ENCODE peak calls at places on chromosomes 11 and 22, in five cellular contexts. P is ovary, V is Peyer's patch, X is A549, T is body of pancreas. U is an unnamed sample.

GRCh38 chr11:73047773-73048371 is 94.2 kb downstream of the FCHSD2 start:
- DNase-seq in X (no peak), P (no peak), T (no peak), V (no peak), U (no peak)

GRCh38 chr11:134559617-134559992 is 147.6 kb upstream of the B3GAT1 start:
- DNase-seq in P (no peak), T (no peak), V (no peak), X (no peak), U (peak; percentile 87)

GRCh38 chr11:132284048-132284447 is 913.6 kb downstream of the NTM start:
- DNase-seq in T (no peak), V (no peak), P (no peak), X (no peak), U (no peak)

GRCh38 chr11:6022954-6023353 is 7.6 kb downstream of the OR56A1 start:
- DNase-seq in X (peak; percentile 13), P (no peak), T (no peak), V (no peak), U (no peak)

GRCh38 chr11:10263929-10264328 is 30.1 kb downstream of the SBF2 start:
- DNase-seq in V (no peak), P (no peak), T (no peak), X (no peak), U (no peak)

GRCh38 chr11:125110506-125110905 is 920 bp downstream of the TMEM218 start:
- DNase-seq in V (no peak), P (no peak), X (no peak), T (no peak), U (no peak)

GRCh38 chr11:12212821-12213185 is 102.4 kb downstream of the MICAL2 start:
- DNase-seq in V (no peak), P (no peak), T (no peak), X (no peak), U (no peak)

GRCh38 chr22:18056161-18056666 is 21.6 kb upstream of the PEX26 start:
- DNase-seq in P (no peak), V (peak; percentile 77), X (no peak), T (peak; percentile 22), U (no peak)

GRCh38 chr22:49968313-49968830 is 7.8 kb downstream of the PIM3 start:
- DNase-seq in V (peak; percentile 49), P (peak; percentile 43), T (peak; percentile 27), X (no peak), U (no peak)

GRCh38 chr11:71996517-71996916 is 2.2 kb upstream of the IL18BP start:
- DNase-seq in X (no peak), T (no peak), V (no peak), P (no peak), U (no peak)

GRCh38 chr22:17836977-17837742 is 62.9 kb upstream of the BID start:
- DNase-seq in V (no peak), T (peak; percentile 51), P (no peak), X (no peak), U (no peak)

GRCh38 chr11:114321621-114322257 is 25.5 kb downstream of the NNMT start:
- DNase-seq in T (peak; percentile 31), X (no peak), V (no peak), P (peak; percentile 47), U (peak; percentile 79)

GRCh38 chr11:111938687-111939160 is 1.6 kb downstream of the DIXDC1 start:
- DNase-seq in P (no peak), T (no peak), X (no peak), V (no peak), U (no peak)

GRCh38 chr11:101487775-101488174 is 96.0 kb downstream of the TRPC6 start:
- DNase-seq in T (no peak), X (no peak), P (no peak), V (no peak), U (no peak)

GRCh38 chr11:31806186-31806943 is 4.8 kb downstream of the PAX6 start:
- DNase-seq in X (no peak), T (no peak), V (peak; percentile 40), P (no peak), U (peak; percentile 50)

GRCh38 chr11:34620202-34620601 is 691 bp upstream of the EHF start:
- DNase-seq in T (no peak), X (no peak), P (no peak), V (no peak), U (no peak)

GRCh38 chr11:76888989-76889388 is 28.3 kb downstream of the ACER3 start:
- DNase-seq in V (no peak), P (no peak), T (no peak), X (no peak), U (no peak)

GRCh38 chr11:17528181-17528691 is 16.0 kb downstream of the USH1C start:
- DNase-seq in T (peak; percentile 50), V (peak; percentile 67), X (peak; percentile 88), P (peak; percentile 63), U (no peak)

GRCh38 chr11:1870721-1871466 is 18.0 kb downstream of the LSP1 start:
- DNase-seq in T (peak; percentile 75), V (peak; percentile 53), P (no peak), X (no peak), U (no peak)

GRCh38 chr11:14386081-14386480 is 27.1 kb upstream of the RRAS2 start:
- DNase-seq in V (no peak), P (no peak), T (no peak), X (no peak), U (no peak)

GRCh38 chr22:42788021-42788420 is 67.4 kb upstream of the A4GALT start:
- DNase-seq in V (no peak), T (no peak), X (no peak), P (no peak), U (no peak)

GRCh38 chr11:75697906-75698563 is 19.6 kb upstream of the MOGAT2 start:
- DNase-seq in X (no peak), T (no peak), V (no peak), P (no peak), U (no peak)

GRCh38 chr11:125175166-125175565 is 10.6 kb downstream of the PKNOX2 start:
- DNase-seq in V (peak; percentile 11), T (no peak), X (no peak), P (no peak), U (no peak)

GRCh38 chr11:65425971-65426838 is 3.6 kb downstream of the NEAT1 start:
- DNase-seq in V (peak; percentile 7), P (no peak), T (peak; percentile 47), X (no peak), U (no peak)

GRCh38 chr11:26953770-26954392 is 40.0 kb upstream of the FIBIN start:
- DNase-seq in T (no peak), P (no peak), X (no peak), V (no peak), U (no peak)

GRCh38 chr11:46039990-46040389 is 81.3 kb downstream of the PHF21A start:
- DNase-seq in V (no peak), P (no peak), X (no peak), T (no peak), U (no peak)

GRCh38 chr11:111435046-111435698 is 56.1 kb upstream of the POU2AF1 start:
- DNase-seq in V (no peak), X (no peak), T (no peak), P (no peak), U (no peak)

GRCh38 chr22:40484906-40485660 is 114.7 kb downstream of the SGSM3 start:
- DNase-seq in T (no peak), X (no peak), P (no peak), V (no peak), U (no peak)
- H3K4me3 ChIP-seq in T (no peak overlapping the region), X (no peak overlapping the region), P (no peak overlapping the region), V (no peak overlapping the region), U (no peak overlapping the region)

GRCh38 chr11:43954241-43954640 is 11.8 kb downstream of the C11orf96 start:
- DNase-seq in T (no peak), V (no peak), X (no peak), P (no peak), U (no peak)

GRCh38 chr11:43953521-43953920 is 11.1 kb downstream of the C11orf96 start:
- DNase-seq in V (no peak), T (no peak), P (no peak), X (no peak), U (no peak)

GRCh38 chr11:43952401-43953342 is 10.2 kb downstream of the C11orf96 start:
- DNase-seq in P (no peak), V (no peak), X (no peak), T (no peak), U (no peak)

GRCh38 chr11:43957571-43957970 is 15.1 kb downstream of the C11orf96 start:
- DNase-seq in T (no peak), V (no peak), P (no peak), X (no peak), U (no peak)

GRCh38 chr11:43955381-43956118 is 13.1 kb downstream of the C11orf96 start:
- DNase-seq in V (no peak), X (no peak), P (no peak), T (no peak), U (no peak)
- TF ChIP-seq POLR2A in V (no peak), X (no peak), P (no peak), T (no peak), U (no peak)

GRCh38 chr11:118673361-118674093 is 5.9 kb downstream of the TREH start:
- DNase-seq in T (no peak), X (no peak), V (no peak), P (no peak), U (no peak)

GRCh38 chr11:118674094-118674460 is 5.4 kb downstream of the TREH start:
- DNase-seq in P (no peak), T (no peak), V (no peak), X (no peak), U (no peak)

GRCh38 chr11:118671254-118671653 is 8.2 kb downstream of the TREH start:
- DNase-seq in T (no peak), X (no peak), V (no peak), P (no peak), U (no peak)

GRCh38 chr11:118670063-118670462 is 9.4 kb downstream of the TREH start:
- DNase-seq in T (no peak), X (no peak), V (no peak), P (no peak), U (no peak)

GRCh38 chr11:118672865-118673264 is 6.6 kb downstream of the TREH start:
- DNase-seq in V (no peak), X (no peak), T (no peak), P (no peak), U (no peak)
- TF ChIP-seq CTCF in V (no peak), X (no peak), T (no peak), P (no peak), U (no peak)

GRCh38 chr22:35838849-35839646 is 121.4 kb downstream of the APOL5 start:
- DNase-seq in X (no peak), T (no peak), V (no peak), P (peak; percentile 54), U (no peak)
- H3K4me3 ChIP-seq in X (peak overlapping the region; percentile 69), T (peak overlapping the region; percentile 0), V (peak overlapping the region; percentile 53), P (peak overlapping the region; percentile 49), U (peak overlapping the region; percentile 56)

DNA sequence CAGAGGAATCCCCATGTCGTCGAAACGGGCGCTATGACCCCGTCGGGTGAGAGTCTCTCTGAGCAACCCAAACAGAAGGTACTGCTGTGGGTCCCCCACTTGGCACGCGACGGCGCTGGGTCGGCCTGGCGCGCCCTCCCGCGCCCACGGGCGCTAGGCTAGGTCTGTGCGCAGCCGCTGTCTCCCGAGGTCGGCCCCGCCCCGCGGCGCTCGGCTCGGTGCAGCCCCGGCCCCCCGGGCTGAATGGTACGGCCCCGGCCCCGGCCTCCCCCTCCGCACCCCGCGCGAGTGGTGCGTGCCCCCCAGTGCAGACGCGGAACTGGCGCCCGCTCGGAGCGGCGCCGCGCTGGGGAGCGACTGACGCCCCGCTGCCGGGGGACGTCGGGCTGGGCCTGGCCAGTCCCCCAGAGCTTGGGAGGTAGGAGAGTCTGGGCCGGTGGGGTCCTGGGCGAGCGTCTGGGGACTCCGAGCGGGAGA is at the start of gene MADD:
- DNase-seq in V (peak; percentile 94), P (peak; percentile 93), T (peak; percentile 82), X (peak; percentile 89), U (peak; percentile 95)
- TF ChIP-seq POLR2A in V (peak; percentile 72), P (peak; percentile 68), T (peak; percentile 81), X (peak; percentile 49), U (peak; percentile 47)

GRCh38 chr22:21672107-21672629 is 6.4 kb downstream of the PPIL2 start:
- DNase-seq in X (no peak), T (no peak), V (no peak), P (no peak), U (no peak)
- TF ChIP-seq CTCF in X (no peak), T (no peak), V (no peak), P (no peak), U (no peak)